ENCODE peak calls at places on chromosome 18, in seven cellular contexts. One of them, this sample, is unnamed.

GRCh38 chr18:79121746-79122474 is 52.7 kb downstream of the ATP9B start:
- DNase-seq in MV-4-11: peak; percentile 48
- DNase-seq in ELR: no peak
- DNase-seq in NCI-H510A treated with DMSO at 0.1 percent for 48 hours: no peak
- DNase-seq in A549: no peak
- DNase-seq in NCI-H2081: no peak
- DNase-seq in HCT116: no peak
- DNase-seq in this sample: no peak

GRCh38 chr18:48139427-48140347 is 209.2 kb upstream of the SMAD2 start:
- DNase-seq in MV-4-11: no peak
- DNase-seq in ELR: no peak
- DNase-seq in NCI-H510A treated with DMSO at 0.1 percent for 48 hours: peak; percentile 73
- DNase-seq in A549: no peak
- DNase-seq in NCI-H2081: peak; percentile 88
- DNase-seq in HCT116: no peak
- DNase-seq in this sample: no peak

GRCh38 chr18:58529714-58530354 is 99.1 kb downstream of the ALPK2 start:
- DNase-seq in MV-4-11: peak; percentile 35
- DNase-seq in ELR: peak; percentile 75
- DNase-seq in NCI-H510A treated with DMSO at 0.1 percent for 48 hours: peak; percentile 75
- DNase-seq in A549: peak; percentile 61
- DNase-seq in NCI-H2081: peak; percentile 58
- DNase-seq in HCT116: peak; percentile 35
- DNase-seq in this sample: peak; percentile 72

GRCh38 chr18:22637787-22638186 is 220.1 kb upstream of the CTAGE1 start:
- DNase-seq in MV-4-11: no peak
- DNase-seq in ELR: peak; percentile 64
- DNase-seq in NCI-H510A treated with DMSO at 0.1 percent for 48 hours: no peak
- DNase-seq in A549: peak; percentile 61
- DNase-seq in NCI-H2081: no peak
- DNase-seq in HCT116: peak; percentile 34
- DNase-seq in this sample: peak; percentile 1

GRCh38 chr18:52426462-52426861 is 86.5 kb downstream of the DCC start:
- DNase-seq in MV-4-11: no peak
- DNase-seq in ELR: no peak
- DNase-seq in NCI-H510A treated with DMSO at 0.1 percent for 48 hours: no peak
- DNase-seq in A549: no peak
- DNase-seq in NCI-H2081: no peak
- DNase-seq in HCT116: no peak
- DNase-seq in this sample: no peak

GRCh38 chr18:76484749-76485387 is 10.2 kb downstream of the ZNF516 start:
- DNase-seq in MV-4-11: peak; percentile 39
- DNase-seq in ELR: no peak
- DNase-seq in NCI-H510A treated with DMSO at 0.1 percent for 48 hours: no peak
- DNase-seq in A549: no peak
- DNase-seq in NCI-H2081: no peak
- DNase-seq in HCT116: no peak
- DNase-seq in this sample: no peak

GRCh38 chr18:78996741-78997490 is 17.3 kb downstream of the SALL3 start:
- DNase-seq in MV-4-11: no peak
- DNase-seq in ELR: no peak
- DNase-seq in NCI-H510A treated with DMSO at 0.1 percent for 48 hours: no peak
- DNase-seq in A549: no peak
- DNase-seq in NCI-H2081: no peak
- DNase-seq in HCT116: no peak
- DNase-seq in this sample: no peak

GRCh38 chr18:49704334-49704733 is 109.0 kb downstream of the ACAA2 start:
- DNase-seq in MV-4-11: no peak
- DNase-seq in ELR: no peak
- DNase-seq in NCI-H510A treated with DMSO at 0.1 percent for 48 hours: no peak
- DNase-seq in A549: no peak
- DNase-seq in NCI-H2081: no peak
- DNase-seq in HCT116: no peak
- DNase-seq in this sample: no peak

GRCh38 chr18:615773-616172 is 19.0 kb downstream of the CLUL1 start:
- DNase-seq in MV-4-11: no peak
- DNase-seq in ELR: peak; percentile 41
- DNase-seq in NCI-H510A treated with DMSO at 0.1 percent for 48 hours: peak; percentile 67
- DNase-seq in A549: no peak
- DNase-seq in NCI-H2081: no peak
- DNase-seq in HCT116: no peak
- DNase-seq in this sample: no peak

GRCh38 chr18:68391801-68392200 is 323.1 kb downstream of the TMX3 start:
- DNase-seq in MV-4-11: no peak
- DNase-seq in ELR: peak; percentile 23
- DNase-seq in NCI-H510A treated with DMSO at 0.1 percent for 48 hours: no peak
- DNase-seq in A549: no peak
- DNase-seq in NCI-H2081: no peak
- DNase-seq in HCT116: no peak
- DNase-seq in this sample: no peak

GRCh38 chr18:31723998-31724711 is 36.5 kb downstream of the SLC25A52 start:
- DNase-seq in MV-4-11: no peak
- DNase-seq in ELR: no peak
- DNase-seq in NCI-H510A treated with DMSO at 0.1 percent for 48 hours: peak; percentile 24
- DNase-seq in A549: no peak
- DNase-seq in NCI-H2081: no peak
- DNase-seq in HCT116: no peak
- DNase-seq in this sample: no peak

GRCh38 chr18:24019641-24020331 is 5.2 kb downstream of the TTC39C start:
- DNase-seq in MV-4-11: peak; percentile 79
- DNase-seq in ELR: no peak
- DNase-seq in NCI-H510A treated with DMSO at 0.1 percent for 48 hours: no peak
- DNase-seq in A549: no peak
- DNase-seq in NCI-H2081: no peak
- DNase-seq in HCT116: no peak
- DNase-seq in this sample: no peak

GRCh38 chr18:55593888-55594287 is 5.9 kb upstream of the TCF4 start:
- DNase-seq in MV-4-11: no peak
- DNase-seq in ELR: peak; percentile 48
- DNase-seq in NCI-H510A treated with DMSO at 0.1 percent for 48 hours: no peak
- DNase-seq in A549: no peak
- DNase-seq in NCI-H2081: no peak
- DNase-seq in HCT116: no peak
- DNase-seq in this sample: no peak

GRCh38 chr18:13316066-13316465 is 97.5 kb downstream of the LDLRAD4 start:
- DNase-seq in MV-4-11: no peak
- DNase-seq in ELR: no peak
- DNase-seq in NCI-H510A treated with DMSO at 0.1 percent for 48 hours: no peak
- DNase-seq in A549: peak; percentile 6
- DNase-seq in NCI-H2081: no peak
- DNase-seq in HCT116: no peak
- DNase-seq in this sample: no peak

GRCh38 chr18:388198-388597 is 112.3 kb downstream of the COLEC12 start:
- DNase-seq in MV-4-11: no peak
- DNase-seq in ELR: no peak
- DNase-seq in NCI-H510A treated with DMSO at 0.1 percent for 48 hours: no peak
- DNase-seq in A549: no peak
- DNase-seq in NCI-H2081: no peak
- DNase-seq in HCT116: no peak
- DNase-seq in this sample: no peak

GRCh38 chr18:58525517-58525916 is 103.4 kb downstream of the ALPK2 start:
- DNase-seq in MV-4-11: no peak
- DNase-seq in ELR: peak; percentile 91
- DNase-seq in NCI-H510A treated with DMSO at 0.1 percent for 48 hours: no peak
- DNase-seq in A549: no peak
- DNase-seq in NCI-H2081: no peak
- DNase-seq in HCT116: no peak
- DNase-seq in this sample: no peak

GRCh38 chr18:73408434-73408833 is 540.6 kb upstream of the NETO1 start:
- DNase-seq in MV-4-11: no peak
- DNase-seq in ELR: no peak
- DNase-seq in NCI-H510A treated with DMSO at 0.1 percent for 48 hours: no peak
- DNase-seq in A549: no peak
- DNase-seq in NCI-H2081: no peak
- DNase-seq in HCT116: no peak
- DNase-seq in this sample: no peak

GRCh38 chr18:74498712-74499629 is 2.8 kb downstream of the CNDP2 start:
- DNase-seq in MV-4-11: peak; percentile 95
- DNase-seq in ELR: peak; percentile 30
- DNase-seq in NCI-H510A treated with DMSO at 0.1 percent for 48 hours: peak; percentile 97
- DNase-seq in A549: no peak
- DNase-seq in NCI-H2081: no peak
- DNase-seq in HCT116: no peak
- DNase-seq in this sample: peak; percentile 74

This sample was measured in dermis blood vessel endothelial cell.